ENCODE peak calls at places on chromosomes 4 and X, in four cellular contexts. K is Caco-2, P is Peyer's patch, E is vagina. A is an unnamed sample.

GRCh38 chr4:41541697-41542096 is 3.7 kb downstream of the LIMCH1 start:
- DNase-seq in K (no peak), P (no peak), E (no peak), A (peak; percentile 57)

GRCh38 chr4:76748649-76749048 is 149.3 kb downstream of the SOWAHB start:
- DNase-seq in K (peak; percentile 37), P (peak; percentile 68), E (no peak), A (peak; percentile 57)

GRCh38 chrX:153522259-153522658 is 4.8 kb downstream of the ATP2B3 start:
- DNase-seq in K (no peak), P (no peak), E (no peak), A (no peak)

GRCh38 chrX:56762707-56763555 is 33.9 kb downstream of the NBDY start:
- DNase-seq in K (no peak), P (peak; percentile 45), E (peak; percentile 79), A (no peak)

GRCh38 chr4:101967697-101968346 is 177.3 kb downstream of the BANK1 start:
- DNase-seq in K (no peak), P (no peak), E (no peak), A (peak; percentile 72)

GRCh38 chr4:172986114-172986513 is 182.5 kb upstream of the GALNT7 start:
- DNase-seq in K (no peak), P (no peak), E (no peak), A (no peak)

GRCh38 chr4:123954220-123954619 is 557.6 kb downstream of the SPRY1 start:
- DNase-seq in K (no peak), P (no peak), E (no peak), A (no peak)

GRCh38 chrX:78104447-78105176 is 564 bp downstream of the PGK1 start:
- DNase-seq in K (peak; percentile 63), P (peak; percentile 80), E (no peak), A (peak; percentile 63)

GRCh38 chrX:153738056-153738605 is 13.5 kb downstream of the ABCD1 start:
- DNase-seq in K (no peak), P (no peak), E (no peak), A (no peak)

GRCh38 chr4:59612235-59612634 is 1587.9 kb upstream of the ADGRL3 start:
- DNase-seq in K (no peak), P (no peak), E (no peak), A (peak; percentile 80)

GRCh38 chrX:31590581-31591113 is 518.8 kb upstream of the FTHL17 start:
- DNase-seq in K (no peak), P (no peak), E (no peak), A (peak; percentile 38)

GRCh38 chrX:1914606-1915365 is 299.9 kb downstream of the ASMT start:
- DNase-seq in K (no peak), P (no peak), E (no peak), A (no peak)

GRCh38 chrX:74431807-74432206 is 10.5 kb downstream of the SLC16A2 start:
- DNase-seq in K (no peak), P (no peak), E (no peak), A (no peak)

GRCh38 chr4:76457885-76458284 is 22.9 kb downstream of the SHROOM3 start:
- DNase-seq in K (no peak), P (no peak), E (no peak), A (peak; percentile 13)

GRCh38 chr4:75696036-75696435 is 22.8 kb upstream of the G3BP2 start:
- DNase-seq in K (peak; percentile 23), P (no peak), E (no peak), A (no peak)

GRCh38 chrX:129238011-129238410 is 285.3 kb downstream of the SMARCA1 start:
- DNase-seq in K (no peak), P (no peak), E (no peak), A (no peak)

GRCh38 chr4:126318376-126318775 is 1003.6 kb downstream of the FAT4 start:
- DNase-seq in K (no peak), P (no peak), E (no peak), A (no peak)

DNA sequence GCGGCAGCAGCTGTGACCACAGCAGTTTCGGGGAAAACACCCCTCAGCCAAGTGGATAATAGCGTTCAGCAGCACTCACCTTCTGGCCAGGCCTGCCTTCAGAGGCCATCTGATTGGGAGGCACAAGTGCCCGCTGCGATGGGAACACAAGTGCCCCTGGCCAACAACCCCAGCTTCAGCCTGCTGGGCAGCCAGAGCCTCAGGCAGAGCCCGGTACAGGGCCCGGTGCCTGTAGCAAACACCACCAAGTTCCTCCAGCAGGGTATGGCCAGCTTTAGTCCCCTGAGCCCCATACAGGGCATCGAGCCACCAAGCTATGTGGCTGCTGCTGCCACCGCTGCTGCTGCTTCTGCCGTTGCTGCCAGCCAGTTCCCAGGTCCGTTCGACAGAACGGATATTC is 56.0 kb upstream of the MTM1 start:
- DNase-seq in K (no peak), P (no peak), E (no peak), A (no peak)
- TF ChIP-seq CTCF in K (no peak), P (no peak), E (no peak), A (no peak)

GRCh38 chrX:11664211-11664888 is 1.4 kb downstream of the ARHGAP6 start:
- DNase-seq in K (no peak), P (peak; percentile 43), E (no peak), A (no peak)

GRCh38 chrX:11666180-11666579 is 460 bp upstream of the ARHGAP6 start:
- DNase-seq in K (no peak), P (no peak), E (no peak), A (no peak)

GRCh38 chrX:11670316-11670715 is 4.6 kb upstream of the ARHGAP6 start:
- DNase-seq in K (no peak), P (no peak), E (no peak), A (no peak)

GRCh38 chrX:11665144-11666040 is at the start of gene ARHGAP6:
- DNase-seq in K (no peak), P (peak; percentile 45), E (no peak), A (peak; percentile 70)

DNA sequence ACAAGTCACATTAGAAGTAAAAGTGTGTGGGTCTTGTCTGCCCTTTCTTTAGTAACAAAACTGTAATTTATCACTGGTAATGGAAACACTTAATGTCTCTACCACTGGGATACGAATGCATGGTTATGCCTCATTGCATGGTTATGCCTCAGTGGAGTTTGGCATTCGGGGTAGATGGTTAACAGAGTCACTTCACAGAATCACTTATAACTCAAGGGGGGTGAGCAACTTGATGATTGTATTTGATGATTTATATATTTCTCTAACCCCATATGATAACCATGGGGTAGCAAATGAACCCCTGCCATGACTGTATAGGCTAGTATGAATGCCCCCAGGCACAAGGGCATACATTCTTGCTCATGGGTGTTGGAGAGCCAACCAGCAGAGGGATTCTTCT is 1.6 kb upstream of the ARHGAP6 start:
- DNase-seq in K (no peak), P (no peak), E (no peak), A (no peak)
- H3K4me3 ChIP-seq in K (no peak overlapping the region), P (no peak overlapping the region), E (no peak overlapping the region), A (no peak overlapping the region)

DNA sequence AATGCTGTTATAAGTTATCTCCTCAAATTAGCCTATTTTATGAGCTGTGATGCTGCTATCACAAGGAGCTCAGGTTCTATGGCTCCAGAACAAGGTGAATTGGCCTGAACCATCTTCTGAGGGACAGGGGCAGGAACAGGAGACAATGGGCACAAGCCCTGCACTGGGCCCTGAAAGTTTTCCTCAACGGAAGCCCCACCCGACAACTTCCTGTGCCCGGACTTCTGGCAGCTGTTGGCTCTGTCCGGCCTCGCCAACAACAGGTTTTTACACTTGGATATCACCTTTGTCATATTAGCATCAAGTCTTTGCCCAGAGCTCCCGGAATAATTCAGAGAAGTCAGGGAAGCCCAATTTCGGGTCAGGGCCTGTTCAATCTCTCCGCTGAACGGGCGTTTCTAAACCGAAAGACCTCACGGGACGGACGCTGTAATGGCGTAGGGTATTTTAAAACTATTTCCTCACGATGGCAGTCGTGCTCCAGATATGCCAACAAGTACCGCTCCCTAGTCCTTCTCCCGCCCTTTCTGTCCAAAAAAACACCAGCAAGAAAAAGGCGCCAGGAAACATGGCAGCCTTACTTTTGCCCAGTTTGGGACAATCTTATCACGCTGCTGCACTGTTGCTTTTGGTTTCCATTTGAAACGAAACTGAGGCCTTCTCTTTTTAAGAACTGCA is 201.0 kb upstream of the STK26 start:
- DNase-seq in K (no peak), P (peak; percentile 90), E (no peak), A (peak; percentile 95)
- TF ChIP-seq CTCF in K (no peak), P (no peak), E (peak; percentile 65), A (peak; percentile 34)

DNA sequence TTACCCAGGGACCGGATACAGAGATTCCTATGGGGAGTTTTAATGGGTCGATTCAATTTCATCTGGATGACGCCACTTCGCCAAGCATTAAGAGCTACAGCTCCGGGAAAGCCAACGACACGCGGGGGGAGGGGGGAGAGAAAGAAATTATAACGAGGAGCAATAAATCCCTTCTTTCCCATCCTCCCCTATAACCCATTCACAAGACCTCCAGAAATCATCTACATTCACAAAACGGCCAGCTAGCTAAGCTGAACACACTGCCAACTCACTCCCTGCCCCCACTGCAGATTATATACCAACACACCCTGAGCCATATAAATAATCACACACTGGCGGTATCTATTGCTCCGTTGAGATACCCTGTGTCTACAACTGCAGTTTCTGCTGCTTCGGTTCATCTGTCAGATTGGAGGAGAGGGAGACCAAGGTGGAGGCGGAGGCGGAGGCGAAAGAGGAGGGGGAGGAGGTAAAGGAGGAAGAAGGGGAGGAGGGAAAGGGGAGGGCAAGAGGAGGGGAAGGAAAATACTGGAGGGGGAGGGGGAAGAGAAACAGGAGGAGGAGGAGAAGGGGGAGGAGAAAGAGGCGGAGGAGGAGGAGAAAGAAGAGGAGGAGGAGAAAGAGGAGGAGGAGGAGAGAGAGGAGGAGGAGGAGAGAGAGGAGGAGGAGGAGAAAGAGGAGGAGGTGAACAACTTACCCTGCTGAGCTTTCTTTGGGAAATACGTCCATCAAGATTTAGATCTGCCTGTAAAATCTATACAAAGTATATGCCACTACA is 113.9 kb upstream of the VAMP7 start:
- DNase-seq in K (peak; percentile 18), P (peak; percentile 68), E (no peak), A (peak; percentile 67)
- H3K4me3 ChIP-seq in K (peak overlapping the region; percentile 13), P (no peak overlapping the region), E (peak overlapping the region; percentile 36), A (peak overlapping the region; percentile 64)

DNA sequence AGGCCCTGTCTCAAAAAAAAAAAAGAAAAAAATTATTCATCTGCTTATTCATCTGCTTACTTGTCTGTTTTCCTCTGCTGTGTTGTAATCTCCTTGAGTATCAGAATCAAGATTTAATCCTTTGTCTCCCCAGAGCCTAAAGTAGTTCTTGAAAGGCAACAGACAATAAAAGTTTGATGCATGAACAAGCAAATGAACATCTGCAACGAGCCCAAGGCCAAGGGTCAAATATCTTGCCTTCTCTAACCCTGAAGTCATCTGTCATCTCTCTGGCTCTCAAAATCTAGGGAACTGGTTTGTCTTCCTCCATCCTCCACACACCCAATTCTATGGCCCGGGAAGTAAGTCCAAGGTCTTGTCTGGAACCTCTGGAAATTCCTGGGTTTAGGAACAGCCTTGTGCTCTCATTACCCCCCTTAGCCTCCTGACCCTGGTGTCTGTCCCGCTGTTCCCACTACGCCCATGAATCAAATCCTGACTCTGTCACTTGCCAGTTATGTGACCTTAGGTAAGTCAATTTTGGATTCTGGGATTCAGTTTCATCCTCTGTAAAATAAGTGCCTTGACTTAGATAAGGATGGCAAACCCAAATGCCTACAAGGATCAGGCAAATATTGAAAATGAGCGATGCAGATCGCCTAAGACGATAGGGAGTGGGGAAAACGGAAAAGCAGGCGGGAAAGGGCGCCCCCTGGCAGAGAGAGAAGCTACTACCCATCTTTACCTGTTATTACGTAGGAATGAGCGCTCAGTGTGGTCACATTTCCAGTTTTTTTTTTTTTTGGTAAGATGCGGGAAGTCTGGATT is 102.7 kb upstream of the DHX15 start:
- DNase-seq in K (peak; percentile 67), P (peak; percentile 67), E (no peak), A (no peak)
- TF ChIP-seq CTCF in K (peak; percentile 44), P (no peak), E (no peak), A (peak; percentile 16)

A was measured in fibroblast of the aortic adventitia.